ENCODE peak calls at places on chromosomes 13 and 19, in eight cellular contexts. One of them, this sample, is unnamed.

GRCh38 chr13:30746816-30747215 is 11.5 kb downstream of the ALOX5AP start:
- DNase-seq in posterior vena cava: no peak
- DNase-seq in upper lobe of left lung: no peak
- DNase-seq in effector CD4-positive, alpha-beta T cell: no peak
- DNase-seq in cerebellum: no peak
- DNase-seq in astrocyte: no peak
- DNase-seq in DMS153: no peak
- DNase-seq in neural progenitor cell: no peak
- DNase-seq in this sample: no peak

GRCh38 chr19:45742969-45743368 is 9.7 kb downstream of the MEIOSIN start:
- DNase-seq in posterior vena cava: no peak
- DNase-seq in upper lobe of left lung: no peak
- DNase-seq in effector CD4-positive, alpha-beta T cell: no peak
- DNase-seq in cerebellum: no peak
- DNase-seq in astrocyte: no peak
- DNase-seq in DMS153: no peak
- DNase-seq in neural progenitor cell: no peak
- DNase-seq in this sample: no peak

GRCh38 chr13:52862358-52863206 is 14.1 kb upstream of the PCDH8 start:
- DNase-seq in posterior vena cava: no peak
- DNase-seq in upper lobe of left lung: no peak
- DNase-seq in effector CD4-positive, alpha-beta T cell: no peak
- DNase-seq in cerebellum: no peak
- DNase-seq in astrocyte: no peak
- DNase-seq in DMS153: no peak
- DNase-seq in neural progenitor cell: peak
- DNase-seq in this sample: no peak

GRCh38 chr13:111792956-111793355 is 274.0 kb upstream of the SOX1 start:
- DNase-seq in posterior vena cava: peak
- DNase-seq in upper lobe of left lung: no peak
- DNase-seq in effector CD4-positive, alpha-beta T cell: no peak
- DNase-seq in cerebellum: no peak
- DNase-seq in astrocyte: no peak
- DNase-seq in DMS153: no peak
- DNase-seq in neural progenitor cell: no peak
- DNase-seq in this sample: no peak

GRCh38 chr19:39196320-39196719 is 444 bp upstream of the NCCRP1 start:
- DNase-seq in posterior vena cava: no peak
- DNase-seq in upper lobe of left lung: no peak
- DNase-seq in effector CD4-positive, alpha-beta T cell: no peak
- DNase-seq in cerebellum: no peak
- DNase-seq in astrocyte: no peak
- DNase-seq in DMS153: no peak
- DNase-seq in neural progenitor cell: peak
- DNase-seq in this sample: peak

GRCh38 chr13:50989476-50989875 is 79.9 kb downstream of the RNASEH2B start:
- DNase-seq in posterior vena cava: no peak
- DNase-seq in upper lobe of left lung: no peak
- DNase-seq in effector CD4-positive, alpha-beta T cell: no peak
- DNase-seq in cerebellum: no peak
- DNase-seq in astrocyte: no peak
- DNase-seq in DMS153: peak
- DNase-seq in neural progenitor cell: peak
- DNase-seq in this sample: no peak

GRCh38 chr19:43707158-43707712 is 8.6 kb upstream of the IRGC start:
- DNase-seq in posterior vena cava: no peak
- DNase-seq in upper lobe of left lung: no peak
- DNase-seq in effector CD4-positive, alpha-beta T cell: no peak
- DNase-seq in cerebellum: no peak
- DNase-seq in astrocyte: no peak
- DNase-seq in DMS153: no peak
- DNase-seq in neural progenitor cell: no peak
- DNase-seq in this sample: no peak

GRCh38 chr13:98658131-98658530 is 81.2 kb upstream of the STK24 start:
- DNase-seq in posterior vena cava: no peak
- DNase-seq in upper lobe of left lung: peak
- DNase-seq in effector CD4-positive, alpha-beta T cell: no peak
- DNase-seq in cerebellum: no peak
- DNase-seq in astrocyte: no peak
- DNase-seq in DMS153: no peak
- DNase-seq in neural progenitor cell: no peak
- DNase-seq in this sample: no peak

GRCh38 chr19:5308471-5309437 is 31.9 kb downstream of the PTPRS start:
- DNase-seq in posterior vena cava: peak
- DNase-seq in upper lobe of left lung: peak
- DNase-seq in effector CD4-positive, alpha-beta T cell: no peak
- DNase-seq in cerebellum: peak
- DNase-seq in astrocyte: peak
- DNase-seq in DMS153: peak
- DNase-seq in neural progenitor cell: no peak
- DNase-seq in this sample: peak

GRCh38 chr13:101691326-101691725 is 238.9 kb downstream of the ITGBL1 start:
- DNase-seq in posterior vena cava: no peak
- DNase-seq in upper lobe of left lung: no peak
- DNase-seq in effector CD4-positive, alpha-beta T cell: no peak
- DNase-seq in cerebellum: no peak
- DNase-seq in astrocyte: no peak
- DNase-seq in DMS153: no peak
- DNase-seq in neural progenitor cell: no peak
- DNase-seq in this sample: no peak

GRCh38 chr13:36750946-36751345 is 68.1 kb upstream of the RFXAP start:
- DNase-seq in posterior vena cava: no peak
- DNase-seq in upper lobe of left lung: no peak
- DNase-seq in effector CD4-positive, alpha-beta T cell: no peak
- DNase-seq in cerebellum: no peak
- DNase-seq in astrocyte: no peak
- DNase-seq in DMS153: no peak
- DNase-seq in neural progenitor cell: no peak
- DNase-seq in this sample: no peak

GRCh38 chr13:108060111-108060510 is 155.2 kb downstream of the LIG4 start:
- DNase-seq in posterior vena cava: no peak
- DNase-seq in upper lobe of left lung: no peak
- DNase-seq in effector CD4-positive, alpha-beta T cell: no peak
- DNase-seq in cerebellum: no peak
- DNase-seq in astrocyte: no peak
- DNase-seq in DMS153: no peak
- DNase-seq in neural progenitor cell: peak
- DNase-seq in this sample: no peak

GRCh38 chr13:51500687-51501086 is 47.9 kb upstream of the INTS6 start:
- DNase-seq in posterior vena cava: no peak
- DNase-seq in upper lobe of left lung: no peak
- DNase-seq in effector CD4-positive, alpha-beta T cell: no peak
- DNase-seq in cerebellum: no peak
- DNase-seq in astrocyte: no peak
- DNase-seq in DMS153: no peak
- DNase-seq in neural progenitor cell: no peak
- DNase-seq in this sample: no peak

GRCh38 chr19:6236310-6237291 is 43.2 kb downstream of the MLLT1 start:
- DNase-seq in posterior vena cava: no peak
- DNase-seq in upper lobe of left lung: peak
- DNase-seq in effector CD4-positive, alpha-beta T cell: no peak
- DNase-seq in cerebellum: peak
- DNase-seq in astrocyte: no peak
- DNase-seq in DMS153: no peak
- DNase-seq in neural progenitor cell: no peak
- DNase-seq in this sample: peak

GRCh38 chr19:14758816-14759215 is 19.5 kb downstream of the ADGRE2 start:
- DNase-seq in posterior vena cava: peak
- DNase-seq in upper lobe of left lung: no peak
- DNase-seq in effector CD4-positive, alpha-beta T cell: no peak
- DNase-seq in cerebellum: no peak
- DNase-seq in astrocyte: no peak
- DNase-seq in DMS153: peak
- DNase-seq in neural progenitor cell: peak
- DNase-seq in this sample: no peak

GRCh38 chr13:46796129-46796514 is 839 bp downstream of the ESD start:
- DNase-seq in posterior vena cava: no peak
- DNase-seq in upper lobe of left lung: no peak
- DNase-seq in effector CD4-positive, alpha-beta T cell: no peak
- DNase-seq in cerebellum: peak
- DNase-seq in astrocyte: no peak
- DNase-seq in DMS153: no peak
- DNase-seq in neural progenitor cell: no peak
- DNase-seq in this sample: no peak

GRCh38 chr13:97275775-97276501 is 53.8 kb downstream of the MBNL2 start:
- DNase-seq in posterior vena cava: no peak
- DNase-seq in upper lobe of left lung: no peak
- DNase-seq in effector CD4-positive, alpha-beta T cell: no peak
- DNase-seq in cerebellum: no peak
- DNase-seq in astrocyte: no peak
- DNase-seq in DMS153: no peak
- DNase-seq in neural progenitor cell: no peak
- DNase-seq in this sample: no peak